ENCODE peak calls at places on chromosomes 11 and 22, in five cellular contexts. Y is AG09309, T is adrenal gland, I is Calu3, U is CD14-positive monocyte. Z is an unnamed sample.

GRCh38 chr11:74380746-74381439 is 17.3 kb downstream of the PGM2L1 start:
- DNase-seq in Y (no peak), T (no peak), I (peak; percentile 62), U (no peak), Z (no peak)

GRCh38 chr22:43534916-43535315 is 123.1 kb downstream of the MPPED1 start:
- DNase-seq in Y (no peak), T (peak; percentile 34), I (no peak), U (no peak), Z (no peak)

GRCh38 chr11:70523384-70524095 is 125.2 kb downstream of the CTTN start:
- DNase-seq in Y (no peak), T (no peak), I (no peak), U (no peak), Z (no peak)

GRCh38 chr11:16577490-16577889 is 161.0 kb upstream of the C11orf58 start:
- DNase-seq in Y (no peak), T (no peak), I (no peak), U (no peak), Z (no peak)

GRCh38 chr22:39524753-39525657 is 4.6 kb downstream of the ATF4 start:
- DNase-seq in Y (no peak), T (no peak), I (no peak), U (no peak), Z (no peak)

GRCh38 chr11:10622957-10623787 is 54.7 kb upstream of the LYVE1 start:
- DNase-seq in Y (no peak), T (peak; percentile 69), I (no peak), U (peak; percentile 89), Z (no peak)

GRCh38 chr22:20155330-20156041 is 4.6 kb upstream of the CCDC188 start:
- DNase-seq in Y (no peak), T (peak; percentile 84), I (no peak), U (no peak), Z (no peak)

GRCh38 chr22:21688706-21689381 is 23.0 kb downstream of the PPIL2 start:
- DNase-seq in Y (no peak), T (no peak), I (no peak), U (no peak), Z (no peak)

GRCh38 chr11:353315-353857 is 15.9 kb upstream of the B4GALNT4 start:
- DNase-seq in Y (peak; percentile 64), T (peak; percentile 87), I (peak; percentile 25), U (no peak), Z (no peak)

GRCh38 chr11:913043-913442 is 2.4 kb upstream of the CHID1 start:
- DNase-seq in Y (no peak), T (no peak), I (no peak), U (no peak), Z (no peak)

GRCh38 chr11:2096919-2097301 is 42.3 kb downstream of the IGF2 start:
- DNase-seq in Y (no peak), T (no peak), I (no peak), U (no peak), Z (no peak)

GRCh38 chr11:61529537-61530225 is 21.1 kb downstream of the LRRC10B start:
- DNase-seq in Y (no peak), T (peak; percentile 71), I (no peak), U (no peak), Z (no peak)

GRCh38 chr11:72947229-72947628 is 133.0 kb downstream of the ATG16L2 start:
- DNase-seq in Y (no peak), T (no peak), I (no peak), U (no peak), Z (no peak)

GRCh38 chr11:125951731-125952130 is 5.9 kb downstream of the VSIG10L2 start:
- DNase-seq in Y (no peak), T (no peak), I (no peak), U (no peak), Z (no peak)

GRCh38 chr11:46099973-46100335 is 21.3 kb downstream of the PHF21A start:
- DNase-seq in Y (no peak), T (no peak), I (no peak), U (no peak), Z (no peak)

GRCh38 chr11:47971501-47971900 is 8.9 kb upstream of the PTPRJ start:
- DNase-seq in Y (no peak), T (no peak), I (no peak), U (no peak), Z (no peak)

GRCh38 chr22:31329029-31329428 is 17.1 kb downstream of the PATZ1 start:
- DNase-seq in Y (no peak), T (no peak), I (no peak), U (no peak), Z (no peak)

GRCh38 chr22:29700949-29701927 is 18.6 kb upstream of the CABP7 start:
- DNase-seq in Y (no peak), T (no peak), I (peak; percentile 66), U (no peak), Z (peak; percentile 9)

GRCh38 chr11:74397531-74398243 is 546 bp downstream of the PGM2L1 start:
- DNase-seq in Y (no peak), T (peak; percentile 55), I (peak; percentile 43), U (no peak), Z (no peak)

GRCh38 chr22:18110944-18111758 is 542 bp downstream of the TUBA8 start:
- DNase-seq in Y (no peak), T (no peak), I (no peak), U (no peak), Z (no peak)

GRCh38 chr22:33920927-33921575 is 775 bp upstream of the LARGE1 start:
- DNase-seq in Y (peak; percentile 82), T (peak; percentile 99), I (peak; percentile 98), U (peak; percentile 69), Z (no peak)

GRCh38 chr11:57368106-57368826 is 12.7 kb downstream of the PRG3 start:
- DNase-seq in Y (no peak), T (no peak), I (no peak), U (no peak), Z (no peak)

GRCh38 chr11:5618807-5619206 is 6.0 kb upstream of the TRIM34 start:
- DNase-seq in Y (peak; percentile 82), T (no peak), I (no peak), U (no peak), Z (no peak)

GRCh38 chr11:12693075-12693473 is 18.9 kb downstream of the TEAD1 start:
- DNase-seq in Y (no peak), T (no peak), I (no peak), U (no peak), Z (peak; percentile 66)

GRCh38 chr11:129280027-129280811 is 88.1 kb upstream of the ARHGAP32 start:
- DNase-seq in Y (no peak), T (no peak), I (no peak), U (no peak), Z (no peak)

GRCh38 chr11:111982019-111982464 is 43.2 kb upstream of the DLAT start:
- DNase-seq in Y (no peak), T (peak; percentile 89), I (peak; percentile 73), U (no peak), Z (peak; percentile 54)

GRCh38 chr11:65888163-65888814 is at the start of gene FIBP:
- DNase-seq in Y (peak; percentile 87), T (peak; percentile 98), I (peak; percentile 96), U (peak; percentile 98), Z (no peak)

GRCh38 chr11:65892661-65893317 is 2.3 kb downstream of the CCDC85B start:
- DNase-seq in Y (no peak), T (no peak), I (no peak), U (no peak), Z (no peak)

GRCh38 chr11:65891180-65892136 is 985 bp downstream of the CCDC85B start:
- DNase-seq in Y (no peak), T (no peak), I (peak; percentile 60), U (no peak), Z (no peak)

GRCh38 chr11:65887723-65888162 is 528 bp downstream of the FIBP start:
- DNase-seq in Y (no peak), T (no peak), I (peak; percentile 32), U (no peak), Z (no peak)

GRCh38 chr11:65890324-65891179 is at the start of gene CCDC85B:
- DNase-seq in Y (peak; percentile 88), T (peak; percentile 100), I (peak; percentile 97), U (peak; percentile 98), Z (no peak)
- TF ChIP-seq CTCF in Y (no peak), T (peak; percentile 15), I (no peak), U (no peak), Z (no peak)

GRCh38 chr22:49663311-49663711 is 164.4 kb downstream of the BRD1 start:
- DNase-seq in Y (no peak), T (no peak), I (no peak), U (no peak), Z (no peak)

GRCh38 chr22:49664891-49665290 is 162.8 kb downstream of the BRD1 start:
- DNase-seq in Y (no peak), T (no peak), I (no peak), U (no peak), Z (no peak)

GRCh38 chr22:49662681-49663080 is 165.0 kb downstream of the BRD1 start:
- DNase-seq in Y (no peak), T (no peak), I (no peak), U (no peak), Z (no peak)

GRCh38 chr22:49663823-49664222 is 163.8 kb downstream of the BRD1 start:
- DNase-seq in Y (no peak), T (no peak), I (no peak), U (no peak), Z (no peak)

DNA sequence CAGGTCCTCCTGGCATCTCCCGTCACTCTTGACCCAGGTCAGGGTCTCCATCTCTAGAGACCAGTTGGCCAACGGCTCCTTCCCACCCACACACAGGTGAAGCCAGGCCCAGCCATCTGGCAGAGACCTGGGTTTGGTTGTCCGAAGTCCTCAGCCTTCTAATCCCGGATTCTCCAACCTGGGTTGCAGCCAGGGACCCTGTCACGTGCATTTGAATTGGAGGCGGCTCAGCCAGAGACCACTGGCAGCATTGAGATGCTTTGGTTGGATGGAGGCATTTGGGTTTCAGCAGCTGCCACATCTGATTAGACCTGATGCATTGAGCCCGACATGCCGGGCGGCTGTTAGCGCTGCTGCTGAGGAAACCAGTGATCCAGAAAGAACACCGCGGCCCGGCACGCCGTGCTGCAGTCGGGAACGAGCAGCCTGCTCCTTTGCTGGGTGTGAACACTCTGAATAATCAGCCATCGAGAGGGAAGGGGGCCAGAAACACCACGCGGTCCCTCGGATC is 163.2 kb downstream of the BRD1 start:
- DNase-seq in Y (no peak), T (no peak), I (no peak), U (no peak), Z (no peak)
- TF ChIP-seq CTCF in Y (no peak), T (no peak), I (no peak), U (no peak), Z (no peak)

DNA sequence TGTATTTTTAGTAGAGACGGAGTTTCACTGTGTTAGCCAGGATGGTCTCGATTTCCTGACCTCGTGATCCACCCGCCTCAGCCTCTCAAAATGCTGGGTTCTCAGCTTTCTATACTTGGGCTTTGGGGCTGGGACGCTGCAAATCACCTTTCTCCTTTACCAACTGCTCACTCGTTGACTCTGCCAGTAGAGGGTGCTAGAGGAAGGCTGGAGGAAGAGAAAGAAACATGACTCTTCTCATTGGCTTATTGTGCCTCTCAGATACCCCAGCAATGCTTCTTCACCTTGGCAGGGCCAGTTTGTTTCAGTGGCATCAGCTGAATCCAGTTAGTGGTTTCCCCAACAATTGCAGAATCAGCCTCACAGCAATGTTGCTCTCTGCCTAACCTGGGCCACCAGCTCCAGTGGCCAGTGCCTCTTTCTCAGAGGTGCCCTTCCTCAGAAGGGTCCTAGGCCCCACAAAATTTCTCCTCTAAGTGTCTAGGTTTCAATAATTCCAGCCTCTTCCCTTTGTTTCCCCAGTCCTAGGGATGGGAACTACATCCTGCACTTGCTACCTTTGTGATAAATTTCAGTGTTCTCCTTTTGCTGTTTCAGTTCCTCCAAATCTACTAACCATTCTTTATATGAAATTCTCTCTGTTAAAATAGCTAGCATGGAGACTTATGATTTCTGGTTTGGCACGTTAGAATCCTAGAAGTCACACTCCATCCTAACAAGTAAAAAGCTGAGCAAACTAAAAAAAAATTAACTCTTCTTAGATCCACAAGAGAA is 71.5 kb upstream of the VSTM5 start:
- DNase-seq in Y (no peak), T (peak; percentile 69), I (peak; percentile 59), U (no peak), Z (no peak)
- TF ChIP-seq CTCF in Y (peak; percentile 92), T (peak; percentile 32), I (peak; percentile 59), U (peak; percentile 25), Z (peak; percentile 71)

GRCh38 chr11:62588966-62589637 is 2.2 kb downstream of the TUT1 start:
- DNase-seq in Y (no peak), T (no peak), I (no peak), U (no peak), Z (no peak)
- TF ChIP-seq CTCF in Y (peak; percentile 30), T (no peak), I (peak; percentile 16), U (peak; percentile 17), Z (peak; percentile 45)

Z was measured in epithelial cell of proximal tubule.